ENCODE peak calls at places on chromosomes 7 and 10, in five cellular contexts. U is activated CD8-positive, alpha-beta memory T cell treated with anti-CD3 and anti-CD28 coated beads, Interleukin-2, amount 50 U/mL, for 4 hours; K is posterior vena cava; Z is AG04450; P is A172. M is an unnamed sample.

GRCh38 chr7:158994687-158995086 is 138.3 kb downstream of the DYNC2I1 start:
- DNase-seq in U (no peak), K (no peak), Z (no peak), P (no peak), M (no peak)

GRCh38 chr7:21580073-21580521 is 37.3 kb downstream of the DNAH11 start:
- DNase-seq in K (no peak), Z (peak; percentile 3), P (peak; percentile 90), U (no peak), M (peak; percentile 4)

GRCh38 chr10:100327007-100327700 is 2.9 kb downstream of the PKD2L1 start:
- DNase-seq in K (no peak), U (no peak), Z (no peak), P (no peak), M (no peak)

GRCh38 chr7:148501707-148502139 is 88.8 kb upstream of the C7orf33 start:
- DNase-seq in P (no peak), U (no peak), K (no peak), Z (no peak), M (no peak)

GRCh38 chr10:130745831-130746230 is 565.7 kb downstream of the TCERG1L start:
- DNase-seq in K (peak; percentile 68), Z (no peak), U (no peak), P (no peak), M (no peak)

GRCh38 chr7:140506788-140507464 is 27.6 kb upstream of the MKRN1 start:
- DNase-seq in U (no peak), P (peak; percentile 62), Z (peak; percentile 74), K (no peak), M (no peak)

GRCh38 chr7:141202540-141202939 is 128.7 kb downstream of the TMEM178B start:
- DNase-seq in U (no peak), Z (no peak), K (no peak), P (no peak), M (no peak)

GRCh38 chr7:63024446-63024845 is 974.2 kb upstream of the ZNF722 start:
- DNase-seq in Z (no peak), U (no peak), P (no peak), K (no peak), M (no peak)

GRCh38 chr10:80507484-80507880 is 30.2 kb upstream of the SH2D4B start:
- DNase-seq in K (no peak), Z (no peak), P (no peak), U (no peak), M (no peak)

GRCh38 chr7:130909881-130910672 is 176.1 kb upstream of the KLF14 start:
- DNase-seq in U (no peak), K (no peak), P (peak; percentile 3), Z (no peak), M (no peak)

GRCh38 chr10:48981310-48981907 is 41.8 kb upstream of the LRRC18 start:
- DNase-seq in U (peak; percentile 22), K (no peak), Z (peak; percentile 13), P (peak; percentile 60), M (no peak)

GRCh38 chr10:23341004-23341403 is 3.6 kb downstream of the C10orf67 start:
- DNase-seq in U (no peak), Z (no peak), K (no peak), P (peak; percentile 35), M (no peak)

GRCh38 chr10:72981882-72982529 is 27.4 kb upstream of the PLA2G12B start:
- DNase-seq in K (no peak), P (no peak), U (no peak), Z (no peak), M (no peak)

GRCh38 chr10:17003151-17003550 is 126.5 kb downstream of the CUBN start:
- DNase-seq in K (no peak), Z (no peak), P (peak; percentile 97), U (peak; percentile 65), M (no peak)

GRCh38 chr7:157434701-157435100 is 97.9 kb downstream of the DNAJB6 start:
- DNase-seq in P (no peak), K (peak; percentile 53), U (no peak), Z (no peak), M (no peak)

GRCh38 chr10:44922021-44922420 is 10.9 kb downstream of the TMEM72 start:
- DNase-seq in U (no peak), Z (no peak), P (no peak), K (no peak), M (no peak)

GRCh38 chr10:97081621-97082235 is 104.0 kb downstream of the SLIT1 start:
- DNase-seq in P (peak; percentile 71), Z (peak; percentile 29), K (no peak), U (peak; percentile 49), M (no peak)

GRCh38 chr7:2162959-2163358 is 69.8 kb downstream of the MAD1L1 start:
- DNase-seq in U (no peak), K (no peak), Z (no peak), P (no peak), M (no peak)

GRCh38 chr10:17453377-17454091 is 861 bp downstream of the ST8SIA6 start:
- DNase-seq in K (no peak), U (peak; percentile 35), Z (no peak), P (peak; percentile 27), M (no peak)

GRCh38 chr10:1089017-1089689 is 33.0 kb downstream of the WDR37 start:
- DNase-seq in K (no peak), P (no peak), Z (no peak), U (no peak), M (no peak)

GRCh38 chr7:50824882-50825281 is 42.2 kb upstream of the GRB10 start:
- DNase-seq in U (no peak), K (no peak), P (no peak), Z (no peak), M (no peak)

GRCh38 chr10:59361659-59362183 is 628 bp downstream of the FAM13C start:
- DNase-seq in P (peak; percentile 20), Z (no peak), K (no peak), U (no peak), M (no peak)

GRCh38 chr10:52483587-52483986 is 169.5 kb downstream of the DKK1 start:
- DNase-seq in P (peak; percentile 75), U (no peak), Z (no peak), K (no peak), M (no peak)

GRCh38 chr10:50585921-50586739 is 37.6 kb downstream of the SGMS1 start:
- DNase-seq in K (no peak), U (no peak), Z (no peak), P (peak; percentile 78), M (no peak)

GRCh38 chr10:116694927-116695268 is 47.5 kb downstream of the HSPA12A start:
- DNase-seq in Z (no peak), P (no peak), U (no peak), K (peak; percentile 49), M (no peak)

GRCh38 chr10:121063744-121064143 is 212.6 kb downstream of the WDR11 start:
- DNase-seq in P (no peak), U (no peak), Z (no peak), K (no peak), M (no peak)

GRCh38 chr10:86234553-86235270 is 131.9 kb downstream of the GRID1 start:
- DNase-seq in K (no peak), P (no peak), Z (no peak), U (no peak), M (no peak)

GRCh38 chr7:29145553-29146081 is 720 bp downstream of the CPVL start:
- DNase-seq in P (no peak), Z (no peak), U (no peak), K (no peak), M (no peak)

GRCh38 chr7:135177021-135177696 is 6.7 kb upstream of the CYREN start:
- DNase-seq in P (no peak), Z (no peak), K (no peak), U (no peak), M (no peak)

GRCh38 chr10:12150163-12150562 is 20.7 kb downstream of the SEC61A2 start:
- DNase-seq in P (no peak), K (no peak), U (no peak), Z (no peak), M (no peak)

GRCh38 chr7:101862280-101863220 is 45.1 kb downstream of the CUX1 start:
- DNase-seq in U (no peak), P (no peak), K (no peak), Z (no peak), M (no peak)

GRCh38 chr7:17506090-17506489 is 207.6 kb downstream of the AHR start:
- DNase-seq in Z (no peak), U (no peak), P (no peak), K (no peak), M (no peak)